ENCODE peak calls at places on chromosomes 4 and X, in seven cellular contexts. One of them, this sample, is unnamed.

GRCh38 chrX:111007238-111007637 is 88.8 kb upstream of the PAK3 start:
- DNase-seq in stimulated activated CD4-positive, alpha-beta T cell treated with anti-CD3 and anti-CD28 coated beads, Interleukin-4, amount 100 ng/mL, for 1 hour: no peak
- DNase-seq in MV-4-11: no peak
- DNase-seq in neural crest cell: no peak
- DNase-seq in AG04450: no peak
- DNase-seq in glutamatergic neuron: no peak
- DNase-seq in retina: no peak
- DNase-seq in this sample: no peak

GRCh38 chrX:153766098-153766817 is 2.2 kb downstream of the PLXNB3 start:
- DNase-seq in neural crest cell: no peak
- DNase-seq in stimulated activated CD4-positive, alpha-beta T cell treated with anti-CD3 and anti-CD28 coated beads, Interleukin-4, amount 100 ng/mL, for 1 hour: peak
- DNase-seq in AG04450: peak
- DNase-seq in MV-4-11: peak
- DNase-seq in glutamatergic neuron: peak
- DNase-seq in retina: peak
- DNase-seq in this sample: no peak

GRCh38 chrX:151177141-151178027 is 1.0 kb downstream of the GPR50 start:
- DNase-seq in retina: peak
- DNase-seq in glutamatergic neuron: peak
- DNase-seq in AG04450: no peak
- DNase-seq in stimulated activated CD4-positive, alpha-beta T cell treated with anti-CD3 and anti-CD28 coated beads, Interleukin-4, amount 100 ng/mL, for 1 hour: no peak
- DNase-seq in neural crest cell: peak
- DNase-seq in MV-4-11: no peak
- DNase-seq in this sample: peak

GRCh38 chr4:38647096-38647819 is 16.7 kb upstream of the KLF3 start:
- DNase-seq in MV-4-11: no peak
- DNase-seq in stimulated activated CD4-positive, alpha-beta T cell treated with anti-CD3 and anti-CD28 coated beads, Interleukin-4, amount 100 ng/mL, for 1 hour: no peak
- DNase-seq in glutamatergic neuron: no peak
- DNase-seq in AG04450: no peak
- DNase-seq in neural crest cell: no peak
- DNase-seq in retina: no peak
- DNase-seq in this sample: no peak

GRCh38 chr4:42150653-42151567 is 1.5 kb downstream of the BEND4 start:
- DNase-seq in AG04450: no peak
- DNase-seq in stimulated activated CD4-positive, alpha-beta T cell treated with anti-CD3 and anti-CD28 coated beads, Interleukin-4, amount 100 ng/mL, for 1 hour: no peak
- DNase-seq in glutamatergic neuron: peak
- DNase-seq in retina: peak
- DNase-seq in neural crest cell: peak
- DNase-seq in MV-4-11: peak
- DNase-seq in this sample: peak

GRCh38 chr4:108029731-108030130 is 40.0 kb downstream of the HADH start:
- DNase-seq in neural crest cell: no peak
- DNase-seq in MV-4-11: no peak
- DNase-seq in glutamatergic neuron: no peak
- DNase-seq in stimulated activated CD4-positive, alpha-beta T cell treated with anti-CD3 and anti-CD28 coated beads, Interleukin-4, amount 100 ng/mL, for 1 hour: no peak
- DNase-seq in retina: no peak
- DNase-seq in AG04450: no peak
- DNase-seq in this sample: no peak

GRCh38 chrX:134836497-134836968 is 154.3 kb upstream of the SMIM10 start:
- DNase-seq in MV-4-11: peak
- DNase-seq in neural crest cell: no peak
- DNase-seq in AG04450: no peak
- DNase-seq in glutamatergic neuron: no peak
- DNase-seq in stimulated activated CD4-positive, alpha-beta T cell treated with anti-CD3 and anti-CD28 coated beads, Interleukin-4, amount 100 ng/mL, for 1 hour: no peak
- DNase-seq in retina: no peak
- DNase-seq in this sample: no peak

GRCh38 chr4:177554966-177555574 is 112.8 kb upstream of the AGA start:
- DNase-seq in stimulated activated CD4-positive, alpha-beta T cell treated with anti-CD3 and anti-CD28 coated beads, Interleukin-4, amount 100 ng/mL, for 1 hour: no peak
- DNase-seq in glutamatergic neuron: peak
- DNase-seq in MV-4-11: peak
- DNase-seq in AG04450: no peak
- DNase-seq in neural crest cell: peak
- DNase-seq in retina: peak
- DNase-seq in this sample: peak

GRCh38 chr4:168605411-168605810 is 108.6 kb downstream of the PALLD start:
- DNase-seq in MV-4-11: no peak
- DNase-seq in neural crest cell: no peak
- DNase-seq in glutamatergic neuron: no peak
- DNase-seq in AG04450: no peak
- DNase-seq in retina: no peak
- DNase-seq in stimulated activated CD4-positive, alpha-beta T cell treated with anti-CD3 and anti-CD28 coated beads, Interleukin-4, amount 100 ng/mL, for 1 hour: no peak
- DNase-seq in this sample: no peak